ENCODE peak calls at places on chromosomes 13 and 19, in six cellular contexts. K, G, Z, M, X and H are unnamed samples.

GRCh38 chr19:29662604-29663404 is 2.5 kb upstream of the PLEKHF1 start:
- DNase-seq in K (no peak), G (no peak), Z (peak; percentile 79), M (peak; percentile 88), X (no peak), H (no peak)

GRCh38 chr19:31372245-31372781 is 23.1 kb upstream of the TSHZ3 start:
- DNase-seq in K (no peak), G (no peak), Z (no peak), M (no peak), X (no peak), H (no peak)

GRCh38 chr13:99926014-99926731 is 45.4 kb downstream of the ZIC5 start:
- DNase-seq in K (no peak), G (no peak), Z (no peak), M (no peak), X (peak; percentile 5), H (no peak)

GRCh38 chr19:41551711-41552110 is 24.3 kb upstream of the CEACAM21 start:
- DNase-seq in K (no peak), G (no peak), Z (no peak), M (no peak), X (no peak), H (no peak)

GRCh38 chr13:107209811-107210210 is 641.9 kb upstream of the ARGLU1 start:
- DNase-seq in K (no peak), G (no peak), Z (no peak), M (no peak), X (no peak), H (no peak)

GRCh38 chr13:66071018-66071417 is 1159.1 kb downstream of the PCDH9 start:
- DNase-seq in K (no peak), G (no peak), Z (no peak), M (no peak), X (no peak), H (no peak)

GRCh38 chr19:34667349-34668076 is 9.4 kb downstream of the SCGB2B2 start:
- DNase-seq in K (no peak), G (no peak), Z (no peak), M (peak; percentile 27), X (no peak), H (no peak)

GRCh38 chr13:51208707-51209106 is 13.5 kb upstream of the FAM124A start:
- DNase-seq in K (no peak), G (no peak), Z (no peak), M (no peak), X (no peak), H (no peak)

GRCh38 chr19:8615813-8616596 is 5.5 kb upstream of the ADAMTS10 start:
- DNase-seq in K (no peak), G (peak; percentile 31), Z (no peak), M (no peak), X (no peak), H (no peak)

GRCh38 chr13:44703371-44703770 is 127.2 kb upstream of the TSC22D1 start:
- DNase-seq in K (no peak), G (no peak), Z (no peak), M (peak; percentile 23), X (no peak), H (no peak)

GRCh38 chr13:96460571-96460970 is 370.7 kb downstream of the HS6ST3 start:
- DNase-seq in K (no peak), G (no peak), Z (no peak), M (no peak), X (no peak), H (no peak)

GRCh38 chr19:55674841-55675660 is at the start of gene EPN1:
- DNase-seq in K (peak; percentile 94), G (peak; percentile 96), Z (peak; percentile 90), M (peak; percentile 97), X (peak; percentile 96), H (peak; percentile 93)

GRCh38 chr13:108877300-108877699 is 247.9 kb downstream of the MYO16 start:
- DNase-seq in K (no peak), G (no peak), Z (no peak), M (no peak), X (no peak), H (no peak)

GRCh38 chr13:75415720-75416119 is 66.2 kb downstream of the TBC1D4 start:
- DNase-seq in K (no peak), G (no peak), Z (peak; percentile 43), M (peak; percentile 84), X (no peak), H (no peak)

GRCh38 chr13:46389985-46390384 is 2.9 kb upstream of the RUBCNL start:
- DNase-seq in K (no peak), G (no peak), Z (no peak), M (no peak), X (peak; percentile 87), H (peak; percentile 63)

GRCh38 chr13:97235549-97236206 is 13.5 kb downstream of the MBNL2 start:
- DNase-seq in K (no peak), G (no peak), Z (no peak), M (no peak), X (no peak), H (no peak)

GRCh38 chr19:15432018-15432494 is 13.3 kb upstream of the AKAP8L start:
- DNase-seq in K (no peak), G (no peak), Z (no peak), M (no peak), X (no peak), H (no peak)

GRCh38 chr19:41219924-41220567 is 1.0 kb downstream of the AXL start:
- DNase-seq in K (no peak), G (no peak), Z (no peak), M (peak; percentile 74), X (no peak), H (no peak)

GRCh38 chr13:39952244-39953233 is 297.1 kb downstream of the COG6 start:
- DNase-seq in K (no peak), G (no peak), Z (no peak), M (no peak), X (no peak), H (no peak)

GRCh38 chr13:30159446-30159839 is 147.9 kb downstream of the KATNAL1 start:
- DNase-seq in K (no peak), G (no peak), Z (no peak), M (peak; percentile 41), X (no peak), H (no peak)

GRCh38 chr19:54462072-54462712 is 1.4 kb downstream of the LENG9 start:
- DNase-seq in K (no peak), G (no peak), Z (no peak), M (no peak), X (no peak), H (no peak)

GRCh38 chr19:51146751-51147150 is 4.7 kb downstream of the SIGLEC7 start:
- DNase-seq in K (no peak), G (no peak), Z (no peak), M (no peak), X (no peak), H (no peak)

GRCh38 chr13:113182046-113182445 is 23.6 kb downstream of the PROZ start:
- DNase-seq in K (no peak), G (no peak), Z (no peak), M (peak; percentile 44), X (no peak), H (no peak)

GRCh38 chr19:44613295-44614168 is at the start of gene IGSF23:
- DNase-seq in K (no peak), G (no peak), Z (no peak), M (no peak), X (no peak), H (no peak)

GRCh38 chr19:35582760-35583159 is 3.2 kb upstream of the PMIS2 start:
- DNase-seq in K (no peak), G (no peak), Z (no peak), M (no peak), X (no peak), H (no peak)

GRCh38 chr19:4951671-4952070 is 17.2 kb upstream of the KDM4B start:
- DNase-seq in K (no peak), G (no peak), Z (no peak), M (no peak), X (no peak), H (no peak)

GRCh38 chr19:50510121-50510670 is 795 bp downstream of the JOSD2 start:
- DNase-seq in K (no peak), G (no peak), Z (no peak), M (peak; percentile 7), X (no peak), H (no peak)

GRCh38 chr19:20179946-20180345 is 12.9 kb downstream of the ZNF486 start:
- DNase-seq in K (no peak), G (no peak), Z (no peak), M (no peak), X (no peak), H (no peak)

GRCh38 chr19:14072535-14073231 is at the start of gene MISP3:
- DNase-seq in K (no peak), G (no peak), Z (no peak), M (peak; percentile 20), X (no peak), H (peak; percentile 47)

GRCh38 chr13:110503037-110503901 is 58.3 kb downstream of the RAB20 start:
- DNase-seq in K (no peak), G (no peak), Z (no peak), M (no peak), X (no peak), H (no peak)

GRCh38 chr19:18756896-18757295 is 34.2 kb downstream of the COMP start:
- DNase-seq in K (no peak), G (no peak), Z (no peak), M (no peak), X (no peak), H (no peak)

GRCh38 chr13:79901336-79901735 is 420.4 kb downstream of the NDFIP2 start:
- DNase-seq in K (peak; percentile 75), G (no peak), Z (no peak), M (peak; percentile 24), X (peak; percentile 10), H (no peak)

GRCh38 chr13:112775791-112776279 is 86.0 kb downstream of the ATP11A start:
- DNase-seq in K (no peak), G (no peak), Z (no peak), M (no peak), X (no peak), H (no peak)

GRCh38 chr19:41445575-41445974 is 2.6 kb downstream of the ERICH4 start:
- DNase-seq in K (no peak), G (no peak), Z (no peak), M (no peak), X (no peak), H (no peak)

GRCh38 chr19:41531438-41532311 is 44.3 kb upstream of the CEACAM21 start:
- DNase-seq in K (no peak), G (peak; percentile 59), Z (peak; percentile 25), M (peak; percentile 47), X (no peak), H (no peak)

GRCh38 chr19:12924621-12925310 is 5.7 kb upstream of the SYCE2 start:
- DNase-seq in K (no peak), G (no peak), Z (no peak), M (no peak), X (no peak), H (no peak)

GRCh38 chr19:55678121-55678671 is 3.2 kb downstream of the EPN1 start:
- DNase-seq in K (no peak), G (no peak), Z (no peak), M (no peak), X (no peak), H (no peak)

GRCh38 chr13:109787135-109787954 is 962 bp upstream of the IRS2 start:
- DNase-seq in K (peak; percentile 21), G (no peak), Z (no peak), M (peak; percentile 45), X (no peak), H (peak; percentile 43)